ENCODE peak calls at places on chromosomes 5 and 9, in four cellular contexts. One of them, this sample, is unnamed.

GRCh38 chr5:108655750-108656450 is 91.8 kb upstream of the FER start:
- DNase-seq in RPMI7951: no peak
- DNase-seq in lung: no peak
- DNase-seq in natural killer cell treated with Interleukin-12 subunit alpha and Interleukin-12 subunit beta and Interleukin-15 and Interleukin-18, amount 100 ng/mL, for 72 hours: no peak
- DNase-seq in this sample: peak

GRCh38 chr5:34410411-34411139 is 245.6 kb upstream of the RAI14 start:
- DNase-seq in RPMI7951: no peak
- DNase-seq in lung: no peak
- DNase-seq in natural killer cell treated with Interleukin-12 subunit alpha and Interleukin-12 subunit beta and Interleukin-15 and Interleukin-18, amount 100 ng/mL, for 72 hours: no peak
- DNase-seq in this sample: no peak

GRCh38 chr5:62093981-62094380 is 212.0 kb upstream of the KIF2A start:
- DNase-seq in RPMI7951: peak
- DNase-seq in lung: peak
- DNase-seq in natural killer cell treated with Interleukin-12 subunit alpha and Interleukin-12 subunit beta and Interleukin-15 and Interleukin-18, amount 100 ng/mL, for 72 hours: no peak
- DNase-seq in this sample: peak

GRCh38 chr5:134143964-134144941 is 29.8 kb downstream of the TCF7 start:
- DNase-seq in RPMI7951: no peak
- DNase-seq in lung: no peak
- DNase-seq in natural killer cell treated with Interleukin-12 subunit alpha and Interleukin-12 subunit beta and Interleukin-15 and Interleukin-18, amount 100 ng/mL, for 72 hours: no peak
- DNase-seq in this sample: no peak

GRCh38 chr5:1805736-1806135 is 4.5 kb downstream of the NDUFS6 start:
- DNase-seq in RPMI7951: no peak
- DNase-seq in lung: no peak
- DNase-seq in natural killer cell treated with Interleukin-12 subunit alpha and Interleukin-12 subunit beta and Interleukin-15 and Interleukin-18, amount 100 ng/mL, for 72 hours: peak
- DNase-seq in this sample: no peak

GRCh38 chr5:169507051-169507450 is 76.5 kb upstream of the SPDL1 start:
- DNase-seq in RPMI7951: no peak
- DNase-seq in lung: no peak
- DNase-seq in natural killer cell treated with Interleukin-12 subunit alpha and Interleukin-12 subunit beta and Interleukin-15 and Interleukin-18, amount 100 ng/mL, for 72 hours: no peak
- DNase-seq in this sample: no peak

GRCh38 chr5:32851774-32852173 is 140.7 kb downstream of the NPR3 start:
- DNase-seq in RPMI7951: no peak
- DNase-seq in lung: no peak
- DNase-seq in natural killer cell treated with Interleukin-12 subunit alpha and Interleukin-12 subunit beta and Interleukin-15 and Interleukin-18, amount 100 ng/mL, for 72 hours: no peak
- DNase-seq in this sample: no peak

GRCh38 chr9:118595719-118596305 is 773.4 kb downstream of the BRINP1 start:
- DNase-seq in RPMI7951: peak
- DNase-seq in lung: no peak
- DNase-seq in natural killer cell treated with Interleukin-12 subunit alpha and Interleukin-12 subunit beta and Interleukin-15 and Interleukin-18, amount 100 ng/mL, for 72 hours: no peak
- DNase-seq in this sample: no peak

GRCh38 chr9:132511191-132511999 is 71.0 kb upstream of the BARHL1 start:
- DNase-seq in RPMI7951: no peak
- DNase-seq in lung: no peak
- DNase-seq in natural killer cell treated with Interleukin-12 subunit alpha and Interleukin-12 subunit beta and Interleukin-15 and Interleukin-18, amount 100 ng/mL, for 72 hours: no peak
- DNase-seq in this sample: no peak

GRCh38 chr9:73780916-73781315 is 629.3 kb downstream of the ANXA1 start:
- DNase-seq in RPMI7951: peak
- DNase-seq in lung: no peak
- DNase-seq in natural killer cell treated with Interleukin-12 subunit alpha and Interleukin-12 subunit beta and Interleukin-15 and Interleukin-18, amount 100 ng/mL, for 72 hours: no peak
- DNase-seq in this sample: peak

GRCh38 chr9:121226186-121226585 is 24.5 kb upstream of the RAB14 start:
- DNase-seq in RPMI7951: peak
- DNase-seq in lung: no peak
- DNase-seq in natural killer cell treated with Interleukin-12 subunit alpha and Interleukin-12 subunit beta and Interleukin-15 and Interleukin-18, amount 100 ng/mL, for 72 hours: no peak
- DNase-seq in this sample: no peak

GRCh38 chr5:152674403-152674802 is 269.3 kb upstream of the NMUR2 start:
- DNase-seq in RPMI7951: no peak
- DNase-seq in lung: no peak
- DNase-seq in natural killer cell treated with Interleukin-12 subunit alpha and Interleukin-12 subunit beta and Interleukin-15 and Interleukin-18, amount 100 ng/mL, for 72 hours: no peak
- DNase-seq in this sample: no peak

GRCh38 chr9:124693403-124693802 is 77.7 kb downstream of the NR6A1 start:
- DNase-seq in RPMI7951: no peak
- DNase-seq in lung: no peak
- DNase-seq in natural killer cell treated with Interleukin-12 subunit alpha and Interleukin-12 subunit beta and Interleukin-15 and Interleukin-18, amount 100 ng/mL, for 72 hours: no peak
- DNase-seq in this sample: no peak

GRCh38 chr9:81827616-81828296 is 100.5 kb upstream of the SPATA31D4 start:
- DNase-seq in RPMI7951: no peak
- DNase-seq in lung: no peak
- DNase-seq in natural killer cell treated with Interleukin-12 subunit alpha and Interleukin-12 subunit beta and Interleukin-15 and Interleukin-18, amount 100 ng/mL, for 72 hours: no peak
- DNase-seq in this sample: no peak

GRCh38 chr9:14690986-14691730 is 2.1 kb downstream of the ZDHHC21 start:
- DNase-seq in RPMI7951: no peak
- DNase-seq in lung: no peak
- DNase-seq in natural killer cell treated with Interleukin-12 subunit alpha and Interleukin-12 subunit beta and Interleukin-15 and Interleukin-18, amount 100 ng/mL, for 72 hours: no peak
- DNase-seq in this sample: peak

GRCh38 chr9:124010665-124011321 is 775 bp upstream of the LHX2 start:
- DNase-seq in RPMI7951: peak
- DNase-seq in lung: no peak
- DNase-seq in natural killer cell treated with Interleukin-12 subunit alpha and Interleukin-12 subunit beta and Interleukin-15 and Interleukin-18, amount 100 ng/mL, for 72 hours: no peak
- DNase-seq in this sample: no peak